ENCODE peak calls at places on chromosomes 4 and X, in seven cellular contexts. O is endothelial cell of umbilical vein, G is HCT116, P is sigmoid colon, N is suprapubic skin, L is K562, Z is H1. D is an unnamed sample.

GRCh38 chr4:53717064-53717549 is 125.8 kb upstream of the LNX1 start:
- DNase-seq in O (no peak), N (no peak), L (no peak), Z (no peak), P (no peak), G (no peak), D (no peak)

GRCh38 chrX:144648788-144649187 is 598.5 kb upstream of the SPANXN1 start:
- DNase-seq in P (no peak), N (no peak), O (no peak), L (no peak), G (no peak), Z (no peak), D (no peak)

GRCh38 chrX:107706309-107706708 is 69.3 kb downstream of the TSC22D3 start:
- DNase-seq in G (no peak), O (no peak), L (no peak), N (no peak), Z (no peak), P (peak; percentile 34), D (no peak)

GRCh38 chr4:2935762-2936743 is 27.2 kb downstream of the NOP14 start:
- DNase-seq in O (no peak), G (peak; percentile 69), N (peak; percentile 78), P (peak; percentile 56), Z (no peak), L (peak; percentile 64), D (peak; percentile 23)

GRCh38 chr4:791866-792630 is 33.9 kb downstream of the CPLX1 start:
- DNase-seq in Z (no peak), N (no peak), L (no peak), O (no peak), P (no peak), G (no peak), D (peak; percentile 83)

GRCh38 chr4:31023724-31024123 is 303.6 kb downstream of the PCDH7 start:
- DNase-seq in O (no peak), P (no peak), Z (no peak), G (no peak), L (no peak), N (no peak), D (no peak)

GRCh38 chrX:68640661-68641060 is 6.8 kb upstream of the STARD8 start:
- DNase-seq in O (no peak), L (peak; percentile 0), G (no peak), Z (no peak), P (no peak), N (no peak), D (no peak)

GRCh38 chr4:34850983-34851382 is 1393.3 kb downstream of the ARAP2 start:
- DNase-seq in L (no peak), O (no peak), G (no peak), N (no peak), Z (no peak), P (no peak), D (no peak)

GRCh38 chrX:11100281-11101035 is 10.7 kb upstream of the HCCS start:
- DNase-seq in L (peak; percentile 28), Z (no peak), N (no peak), P (peak; percentile 74), O (peak; percentile 63), G (no peak), D (no peak)

GRCh38 chr4:128298129-128298758 is 10.6 kb upstream of the PGRMC2 start:
- DNase-seq in L (no peak), G (no peak), P (no peak), Z (no peak), N (no peak), O (no peak), D (no peak)

GRCh38 chr4:39609454-39609911 is 29.2 kb downstream of the SMIM14 start:
- DNase-seq in N (no peak), G (no peak), P (no peak), Z (no peak), O (no peak), L (no peak), D (no peak)
- TF ChIP-seq POLR2AphosphoS5 in N (no peak), G (no peak), P (no peak), Z (no peak), O (no peak), L (no peak), D (no peak)

GRCh38 chr4:100609810-100610209 is 92.0 kb upstream of the EMCN start:
- DNase-seq in N (no peak), Z (no peak), O (no peak), P (no peak), G (no peak), L (no peak), D (no peak)
- H3K27ac ChIP-seq in N (no peak overlapping the region), Z (no peak overlapping the region), O (no peak overlapping the region), P (no peak overlapping the region), G (no peak overlapping the region), L (no peak overlapping the region), D (no peak overlapping the region)

GRCh38 chr4:98728433-98728832 is 70.0 kb upstream of the TSPAN5 start:
- DNase-seq in O (peak; percentile 96), N (no peak), P (no peak), L (peak; percentile 70), Z (no peak), G (no peak), D (no peak)
- TF ChIP-seq POLR2AphosphoS5 in O (peak; percentile 97), N (no peak), P (no peak), L (no peak), Z (no peak), G (no peak), D (no peak)

GRCh38 chrX:72126539-72127140 is 5.1 kb downstream of the RTL5 start:
- DNase-seq in P (peak; percentile 92), L (peak; percentile 73), N (peak; percentile 89), G (peak; percentile 45), Z (peak; percentile 90), O (peak; percentile 86), D (peak; percentile 79)
- H3K27ac ChIP-seq in P (peak overlapping the region; percentile 79), L (no peak overlapping the region), N (no peak overlapping the region), G (no peak overlapping the region), Z (no peak overlapping the region), O (no peak overlapping the region), D (peak overlapping the region; percentile 76)

DNA sequence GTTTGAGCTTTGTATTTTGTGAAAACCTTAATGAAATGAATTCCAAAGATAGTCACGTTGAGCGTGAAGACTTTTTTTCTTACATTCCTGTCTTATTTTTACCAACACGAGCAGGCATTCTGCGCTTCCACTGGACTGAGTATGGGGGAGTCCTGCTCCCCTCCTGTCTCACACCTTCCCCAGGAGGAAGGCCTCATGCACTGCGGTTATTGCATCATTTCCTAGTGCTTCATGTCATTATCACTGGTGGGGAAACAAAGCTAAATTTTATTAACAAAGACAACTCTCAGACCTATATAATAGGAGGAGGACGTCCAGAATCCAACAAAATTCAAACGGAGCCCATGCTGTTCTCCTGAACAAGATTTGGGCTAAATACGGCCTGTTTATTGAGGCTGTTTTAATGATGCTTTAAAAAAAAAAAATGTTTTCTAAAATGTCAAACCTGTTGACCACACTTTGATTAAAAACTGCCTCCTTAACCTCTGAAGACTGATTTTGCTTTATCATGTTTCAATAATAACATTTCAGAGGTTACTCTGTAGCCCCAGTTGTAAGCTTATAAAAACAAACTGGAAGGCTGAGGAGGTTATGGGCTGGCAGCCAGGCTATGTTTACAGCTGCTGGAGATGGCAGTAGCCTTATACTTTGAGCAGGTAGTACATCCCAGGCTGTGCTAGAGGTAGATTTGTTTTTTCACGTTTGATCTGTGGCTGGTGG is 118.0 kb downstream of the SOWAHB start:
- DNase-seq in G (no peak), O (peak; percentile 27), N (no peak), L (no peak), Z (no peak), P (no peak), D (no peak)
- TF ChIP-seq POLR2AphosphoS5 in G (no peak), O (no peak), N (no peak), L (no peak), Z (no peak), P (no peak), D (no peak)

GRCh38 chrX:136694491-136695087 is 46.6 kb downstream of the CD40LG start:
- DNase-seq in L (peak; percentile 48), N (no peak), P (no peak), O (peak; percentile 19), G (peak; percentile 8), Z (peak; percentile 43), D (no peak)
- H3K27ac ChIP-seq in L (no peak overlapping the region), N (no peak overlapping the region), P (no peak overlapping the region), O (no peak overlapping the region), G (no peak overlapping the region), Z (peak overlapping the region; percentile 77), D (no peak overlapping the region)

DNA sequence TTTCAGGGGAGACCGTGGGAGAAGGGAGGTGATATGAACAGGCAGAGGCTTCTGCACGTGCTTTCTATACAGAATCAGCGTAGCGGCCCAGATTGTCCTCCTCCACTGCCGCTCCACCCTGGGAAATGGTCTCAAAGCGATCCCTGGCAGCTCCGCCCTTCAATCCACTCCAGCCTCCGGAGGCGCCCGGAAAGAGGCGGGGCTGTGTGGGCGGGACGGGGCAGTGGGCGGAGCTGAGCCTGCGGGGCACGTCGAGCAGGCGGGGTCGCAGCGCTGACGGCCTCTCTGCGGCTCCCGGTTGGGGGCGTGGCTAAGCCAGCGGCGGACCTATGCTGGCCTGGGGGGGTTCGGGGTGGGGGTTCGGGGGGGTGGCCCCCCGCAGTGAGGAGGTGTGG is 210 bp upstream of the SMIM10L2A start:
- DNase-seq in Z (peak; percentile 88), N (peak; percentile 83), G (peak; percentile 62), P (peak; percentile 91), O (peak; percentile 76), L (peak; percentile 92), D (peak; percentile 75)
- TF ChIP-seq POLR2AphosphoS5 in Z (no peak), N (no peak), G (peak; percentile 61), P (no peak), O (no peak), L (no peak), D (no peak)

DNA sequence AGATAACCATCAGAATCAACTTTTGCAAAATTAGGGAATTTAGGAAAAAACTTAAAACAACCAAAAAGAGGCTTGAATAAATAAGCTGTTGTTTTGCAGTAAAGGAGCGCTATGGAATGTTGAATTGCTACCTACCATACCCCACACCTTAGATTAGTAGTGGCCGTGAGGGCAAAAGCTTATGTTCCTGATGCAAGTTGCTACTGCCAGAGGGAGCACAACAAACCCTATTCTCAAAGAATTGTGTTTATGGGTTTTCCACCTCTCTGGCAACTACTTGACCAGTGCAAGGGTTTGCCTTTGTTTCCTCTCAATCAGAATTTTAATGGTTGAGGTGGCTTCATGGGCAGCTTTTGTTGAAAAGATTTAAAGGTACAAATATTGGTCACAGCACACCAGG is 268.1 kb downstream of the LAS1L start:
- DNase-seq in G (no peak), Z (no peak), N (no peak), O (no peak), L (no peak), P (no peak), D (no peak)
- H3K27ac ChIP-seq in G (no peak overlapping the region), Z (no peak overlapping the region), N (no peak overlapping the region), O (no peak overlapping the region), L (no peak overlapping the region), P (no peak overlapping the region), D (no peak overlapping the region)

DNA sequence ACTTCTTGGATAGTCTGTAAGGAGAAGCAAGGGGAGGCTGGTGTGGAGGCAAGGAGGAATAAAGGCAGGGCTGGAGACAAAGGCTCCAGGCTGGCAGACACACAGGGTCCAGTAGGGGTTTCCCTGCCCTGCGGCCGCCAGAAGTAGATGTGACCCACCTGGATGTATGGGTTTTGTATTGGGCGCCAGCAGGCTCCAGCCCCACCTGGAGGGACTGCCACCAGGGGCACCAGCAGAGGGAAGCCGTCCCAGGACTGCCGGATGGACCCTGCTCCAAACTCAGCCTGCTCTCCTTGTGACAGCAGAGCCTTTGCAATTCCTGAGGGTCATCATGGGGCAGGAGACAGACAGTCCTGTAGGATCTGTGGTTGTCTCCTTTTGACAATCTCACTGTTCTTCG is 52.7 kb downstream of the MGST2 start:
- DNase-seq in O (no peak), Z (no peak), L (no peak), G (no peak), P (no peak), N (no peak), D (no peak)
- TF ChIP-seq POLR2AphosphoS5 in O (no peak), Z (no peak), L (no peak), G (no peak), P (no peak), N (no peak), D (no peak)

D was measured in breast epithelium.